ENCODE peak calls at places on chromosomes 3 and 15, in eight cellular contexts. O is prostate gland; N is cerebellar nuclear complex; A is LoVo; Y is mesothelial cell of epicardium; U is foreskin fibroblast; E is adrenal gland; H is effector memory CD4-positive, alpha-beta T cell. X is an unnamed sample.

GRCh38 chr15:69502470-69503045 is 49.9 kb downstream of the RPLP1 start:
- DNase-seq in O (no peak), N (no peak), A (no peak), Y (no peak), U (no peak), E (no peak), H (no peak), X (no peak)

GRCh38 chr3:8839607-8840325 is 70.4 kb upstream of the OXTR start:
- DNase-seq in O (no peak), N (no peak), A (no peak), Y (no peak), U (no peak), E (no peak), H (no peak), X (peak)

GRCh38 chr3:17219593-17219992 is 334.8 kb downstream of the PLCL2 start:
- DNase-seq in O (no peak), N (no peak), A (no peak), Y (no peak), U (no peak), E (no peak), H (no peak), X (no peak)

GRCh38 chr3:51722362-51722761 is 15.5 kb downstream of the GRM2 start:
- DNase-seq in O (no peak), N (no peak), A (no peak), Y (no peak), U (no peak), E (no peak), H (no peak), X (no peak)

GRCh38 chr3:127812151-127812550 is 10.2 kb downstream of the MGLL start:
- DNase-seq in O (no peak), N (no peak), A (no peak), Y (no peak), U (no peak), E (no peak), H (no peak), X (no peak)

GRCh38 chr15:64070965-64071851 is 22.4 kb downstream of the CIAO2A start:
- DNase-seq in O (no peak), N (no peak), A (no peak), Y (no peak), U (peak), E (peak), H (no peak), X (no peak)

GRCh38 chr3:140904521-140904920 is 37.1 kb upstream of the SLC25A36 start:
- DNase-seq in O (no peak), N (no peak), A (no peak), Y (no peak), U (no peak), E (no peak), H (no peak), X (no peak)

GRCh38 chr3:150286390-150287147 is 121.5 kb upstream of the TSC22D2 start:
- DNase-seq in O (peak), N (no peak), A (peak), Y (no peak), U (peak), E (peak), H (no peak), X (no peak)

GRCh38 chr3:50605901-50606326 is 5.7 kb downstream of the CISH start:
- DNase-seq in O (no peak), N (no peak), A (no peak), Y (no peak), U (no peak), E (no peak), H (no peak), X (no peak)

GRCh38 chr3:185677146-185677829 is 91.2 kb downstream of the SENP2 start:
- DNase-seq in O (peak), N (peak), A (peak), Y (no peak), U (peak), E (peak), H (no peak), X (no peak)

GRCh38 chr3:94285874-94286273 is 223.0 kb downstream of the NSUN3 start:
- DNase-seq in O (no peak), N (no peak), A (no peak), Y (no peak), U (no peak), E (no peak), H (no peak), X (no peak)